ENCODE peak calls at places on chromosome 21, in nine cellular contexts. L, Q, C, Y, F, T, O, J and U are unnamed samples.
A peak's percentile ranks its signal among the peaks of the same experiment; 100 is the strongest.

GRCh38 chr21:31988492-31989285 is 115.9 kb downstream of the HUNK start:
- DNase-seq in L (no peak), Q (no peak), C (no peak), Y (no peak), F (no peak), T (no peak), O (no peak), J (no peak), U (no peak)

GRCh38 chr21:41250519-41250918 is 66.1 kb upstream of the FAM3B start:
- DNase-seq in L (no peak), Q (no peak), C (no peak), Y (no peak), F (no peak), T (no peak), O (no peak), J (no peak), U (peak; percentile 68)

GRCh38 chr21:44370027-44370735 is 16.8 kb downstream of the TRPM2 start:
- DNase-seq in L (no peak), Q (no peak), C (no peak), Y (peak; percentile 30), F (no peak), T (no peak), O (no peak), J (peak; percentile 15), U (peak; percentile 31)

GRCh38 chr21:17185685-17186084 is 327.2 kb upstream of the CXADR start:
- DNase-seq in L (no peak), Q (no peak), C (no peak), Y (no peak), F (no peak), T (no peak), O (no peak), J (no peak), U (no peak)

GRCh38 chr21:26120833-26121232 is 49.7 kb downstream of the APP start:
- DNase-seq in L (no peak), Q (no peak), C (no peak), Y (no peak), F (no peak), T (no peak), O (no peak), J (no peak), U (no peak)

GRCh38 chr21:35924714-35925301 is 135.5 kb downstream of the SETD4 start:
- DNase-seq in L (no peak), Q (no peak), C (no peak), Y (peak; percentile 3), F (no peak), T (no peak), O (no peak), J (peak; percentile 62), U (peak; percentile 26)

GRCh38 chr21:27454234-27454633 is 487.3 kb upstream of the ADAMTS5 start:
- DNase-seq in L (no peak), Q (no peak), C (no peak), Y (no peak), F (no peak), T (no peak), O (no peak), J (no peak), U (no peak)

GRCh38 chr21:43812139-43812821 is 22.9 kb downstream of the RRP1 start:
- DNase-seq in L (no peak), Q (peak; percentile 82), C (no peak), Y (peak; percentile 35), F (no peak), T (no peak), O (no peak), J (no peak), U (no peak)

GRCh38 chr21:42039470-42039901 is 29.3 kb upstream of the ZBTB21 start:
- DNase-seq in L (no peak), Q (peak; percentile 49), C (no peak), Y (no peak), F (no peak), T (peak; percentile 27), O (no peak), J (no peak), U (peak; percentile 50)

GRCh38 chr21:42688841-42689371 is 35.5 kb downstream of the PDE9A start:
- DNase-seq in L (no peak), Q (no peak), C (no peak), Y (no peak), F (no peak), T (no peak), O (no peak), J (no peak), U (no peak)

GRCh38 chr21:45035477-45035848 is 38.9 kb upstream of the ADARB1 start:
- DNase-seq in L (no peak), Q (no peak), C (no peak), Y (no peak), F (no peak), T (no peak), O (no peak), J (no peak), U (no peak)

GRCh38 chr21:33936221-33937038 is 20.8 kb upstream of the ATP5PO start:
- DNase-seq in L (peak; percentile 61), Q (no peak), C (no peak), Y (peak; percentile 82), F (no peak), T (no peak), O (no peak), J (no peak), U (peak; percentile 15)

GRCh38 chr21:40615503-40616376 is 231.2 kb downstream of the DSCAM start:
- DNase-seq in L (no peak), Q (no peak), C (no peak), Y (no peak), F (no peak), T (no peak), O (no peak), J (no peak), U (no peak)

GRCh38 chr21:25878334-25878733 is 143.6 kb downstream of the GABPA start:
- DNase-seq in L (no peak), Q (no peak), C (no peak), Y (no peak), F (no peak), T (no peak), O (no peak), J (no peak), U (no peak)

GRCh38 chr21:32406405-32406804 is 6.1 kb upstream of the EVA1C start:
- DNase-seq in L (no peak), Q (no peak), C (no peak), Y (no peak), F (no peak), T (no peak), O (no peak), J (no peak), U (no peak)

GRCh38 chr21:26939532-26940181 is 27.2 kb downstream of the ADAMTS5 start:
- DNase-seq in L (no peak), Q (no peak), C (no peak), Y (peak; percentile 82), F (no peak), T (no peak), O (no peak), J (no peak), U (no peak)

GRCh38 chr21:39153373-39153772 is 29.9 kb downstream of the PSMG1 start:
- DNase-seq in L (no peak), Q (no peak), C (no peak), Y (no peak), F (no peak), T (no peak), O (no peak), J (no peak), U (no peak)

GRCh38 chr21:29524055-29524454 is 225.3 kb downstream of the BACH1 start:
- DNase-seq in L (no peak), Q (no peak), C (no peak), Y (no peak), F (no peak), T (no peak), O (no peak), J (no peak), U (no peak)